ENCODE peak calls at places on chromosomes 11 and 22, in four cellular contexts. F is H9, V is H1, N is IMR-90. X is an unnamed sample.
A peak's percentile ranks its signal among the peaks of the same experiment; 100 is the strongest.

GRCh38 chr11:2089536-2090165 is 49.5 kb downstream of the IGF2 start:
- DNase-seq in F (peak; percentile 81), V (peak; percentile 63), N (peak; percentile 11), X (peak; percentile 81)

GRCh38 chr22:37358917-37359316 is 68.4 kb downstream of the ELFN2 start:
- DNase-seq in N (peak; percentile 39), V (no peak), F (no peak), X (peak; percentile 71)

GRCh38 chr22:39773503-39773902 is 120.1 kb downstream of the ENTHD1 start:
- DNase-seq in N (no peak), F (no peak), V (no peak), X (no peak)

GRCh38 chr11:65862941-65863888 is 3.0 kb downstream of the MUS81 start:
- DNase-seq in N (no peak), V (no peak), F (peak; percentile 23), X (no peak)

GRCh38 chr11:116730568-116730967 is 42.2 kb downstream of the BUD13 start:
- DNase-seq in F (no peak), N (no peak), V (no peak), X (no peak)

GRCh38 chr22:25702571-25703167 is 39.3 kb upstream of the MYO18B start:
- DNase-seq in F (no peak), N (no peak), V (no peak), X (no peak)

GRCh38 chr22:38305481-38306448 is 11.5 kb downstream of the CSNK1E start:
- DNase-seq in V (no peak), F (peak; percentile 80), N (peak; percentile 54), X (peak; percentile 77)

GRCh38 chr11:114171257-114172054 is 111.9 kb downstream of the ZBTB16 start:
- DNase-seq in F (no peak), N (no peak), V (no peak), X (no peak)

DNA sequence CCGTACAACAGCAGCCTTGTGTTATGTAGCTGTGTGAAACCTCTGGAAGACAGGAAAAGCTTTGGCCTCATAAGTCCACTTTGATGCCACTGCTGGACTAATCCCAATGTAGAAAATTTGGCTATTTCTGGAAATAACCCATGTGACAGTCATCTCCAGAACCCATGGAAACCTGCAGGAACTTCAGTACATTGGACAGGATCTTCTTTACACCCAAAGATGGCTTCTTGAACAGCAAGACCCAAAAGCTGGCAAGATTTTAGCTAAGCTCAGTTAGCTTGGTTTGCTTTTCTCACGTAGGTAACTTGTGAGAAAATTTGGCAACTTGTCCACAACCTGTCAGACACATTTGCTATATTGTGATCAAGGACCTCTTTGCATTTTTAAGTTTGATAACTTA is 74.8 kb upstream of the RCN1 start:
- DNase-seq in N (no peak), V (no peak), F (no peak), X (no peak)
- H3K56ac ChIP-seq in N (no peak overlapping the region), V (no peak overlapping the region), F (no peak overlapping the region), X (no peak overlapping the region)

GRCh38 chr11:118223992-118224391 is 819 bp downstream of the JAML start:
- DNase-seq in V (no peak), F (no peak), N (no peak), X (no peak)

GRCh38 chr11:118223576-118223975 is 1.2 kb downstream of the JAML start:
- DNase-seq in V (no peak), F (no peak), N (no peak), X (no peak)

GRCh38 chr11:118224512-118225180 is at the start of gene JAML:
- DNase-seq in N (no peak), F (no peak), V (no peak), X (no peak)

GRCh38 chr11:118221419-118221818 is 3.4 kb downstream of the JAML start:
- DNase-seq in N (no peak), F (no peak), V (no peak), X (no peak)

DNA sequence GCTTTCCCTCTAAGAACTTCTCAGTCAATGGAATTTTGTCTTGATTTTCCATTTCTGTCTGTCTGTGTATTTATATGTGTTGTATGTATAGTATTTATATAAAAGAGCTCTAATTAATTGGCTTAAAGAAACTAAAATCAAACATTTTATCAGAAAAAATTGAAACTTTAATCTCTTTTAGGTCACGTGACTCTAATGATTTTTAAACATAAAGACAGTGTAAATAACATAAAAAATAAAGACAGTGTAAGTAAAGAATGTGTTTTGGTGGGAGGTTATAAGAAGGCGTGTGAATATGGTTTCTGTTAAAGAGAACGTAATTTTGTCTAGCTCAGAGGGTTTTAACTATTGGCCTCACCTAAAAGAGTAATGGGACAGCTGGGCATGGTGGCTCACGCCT is 2.4 kb downstream of the JAML start:
- DNase-seq in N (no peak), V (no peak), F (no peak), X (no peak)
- H3K56ac ChIP-seq in N (no peak overlapping the region), V (no peak overlapping the region), F (no peak overlapping the region), X (no peak overlapping the region)

GRCh38 chr22:49205401-49205800 is 622.3 kb downstream of the BRD1 start:
- DNase-seq in N (no peak), F (peak; percentile 0), V (peak; percentile 23), X (no peak)
- H3K56ac ChIP-seq in N (no peak overlapping the region), F (no peak overlapping the region), V (no peak overlapping the region), X (no peak overlapping the region)

GRCh38 chr11:17838102-17838501 is 103.5 kb downstream of the KCNC1 start:
- DNase-seq in F (no peak), V (no peak), N (no peak), X (no peak)
- H3K56ac ChIP-seq in F (no peak overlapping the region), V (no peak overlapping the region), N (no peak overlapping the region), X (no peak overlapping the region)

GRCh38 chr11:100800202-100800601 is 113.1 kb downstream of the ARHGAP42 start:
- DNase-seq in F (no peak), N (no peak), V (no peak), X (no peak)
- H3K56ac ChIP-seq in F (no peak overlapping the region), N (no peak overlapping the region), V (no peak overlapping the region), X (no peak overlapping the region)

GRCh38 chr11:64754124-64754918 is 5.5 kb downstream of the PYGM start:
- DNase-seq in V (no peak), N (no peak), F (peak; percentile 30), X (no peak)
- H3K56ac ChIP-seq in V (no peak overlapping the region), N (no peak overlapping the region), F (no peak overlapping the region), X (peak overlapping the region; percentile 34)